ENCODE peak calls at places on chromosomes 7 and 10, in seven cellular contexts. One of them, this sample, is unnamed.

GRCh38 chr7:46387646-46388045 is 466.6 kb upstream of the IGFBP3 start:
- DNase-seq in astrocyte of the spinal cord: peak; percentile 27
- DNase-seq in cardiac fibroblast: peak; percentile 54
- DNase-seq in HCT116: no peak
- DNase-seq in fibroblast of the aortic adventitia: peak; percentile 66
- DNase-seq in psoas muscle: no peak
- DNase-seq in GM20000: no peak
- DNase-seq in this sample: no peak

GRCh38 chr10:21751341-21752310 is 217.6 kb downstream of the MLLT10 start:
- DNase-seq in HCT116: peak; percentile 44
- DNase-seq in psoas muscle: no peak
- DNase-seq in GM20000: no peak
- DNase-seq in cardiac fibroblast: no peak
- DNase-seq in fibroblast of the aortic adventitia: no peak
- DNase-seq in astrocyte of the spinal cord: no peak
- DNase-seq in this sample: no peak

GRCh38 chr7:45178241-45179225 is 20.9 kb downstream of the RAMP3 start:
- DNase-seq in fibroblast of the aortic adventitia: no peak
- DNase-seq in astrocyte of the spinal cord: no peak
- DNase-seq in cardiac fibroblast: no peak
- DNase-seq in psoas muscle: no peak
- DNase-seq in HCT116: peak; percentile 7
- DNase-seq in GM20000: no peak
- DNase-seq in this sample: no peak

GRCh38 chr10:12583891-12584595 is 234.7 kb downstream of the CAMK1D start:
- DNase-seq in cardiac fibroblast: no peak
- DNase-seq in psoas muscle: no peak
- DNase-seq in fibroblast of the aortic adventitia: no peak
- DNase-seq in HCT116: no peak
- DNase-seq in GM20000: no peak
- DNase-seq in astrocyte of the spinal cord: no peak
- DNase-seq in this sample: no peak

GRCh38 chr10:29588640-29589421 is 45.9 kb downstream of the SVIL start:
- DNase-seq in cardiac fibroblast: peak; percentile 50
- DNase-seq in HCT116: no peak
- DNase-seq in fibroblast of the aortic adventitia: peak; percentile 45
- DNase-seq in psoas muscle: peak; percentile 47
- DNase-seq in astrocyte of the spinal cord: peak; percentile 35
- DNase-seq in GM20000: no peak
- DNase-seq in this sample: no peak

GRCh38 chr10:14562615-14563214 is 212.0 kb downstream of the FAM107B start:
- DNase-seq in HCT116: no peak
- DNase-seq in cardiac fibroblast: no peak
- DNase-seq in GM20000: no peak
- DNase-seq in psoas muscle: no peak
- DNase-seq in fibroblast of the aortic adventitia: no peak
- DNase-seq in astrocyte of the spinal cord: no peak
- DNase-seq in this sample: no peak

GRCh38 chr7:36607741-36608140 is 116.6 kb downstream of the AOAH start:
- DNase-seq in astrocyte of the spinal cord: no peak
- DNase-seq in psoas muscle: no peak
- DNase-seq in cardiac fibroblast: no peak
- DNase-seq in HCT116: no peak
- DNase-seq in fibroblast of the aortic adventitia: no peak
- DNase-seq in GM20000: no peak
- DNase-seq in this sample: no peak

GRCh38 chr10:97522937-97523336 is 24.2 kb downstream of the UBTD1 start:
- DNase-seq in fibroblast of the aortic adventitia: no peak
- DNase-seq in HCT116: no peak
- DNase-seq in psoas muscle: no peak
- DNase-seq in astrocyte of the spinal cord: no peak
- DNase-seq in cardiac fibroblast: no peak
- DNase-seq in GM20000: no peak
- DNase-seq in this sample: no peak

GRCh38 chr7:278081-278480 is 11.9 kb upstream of the FOXL3 start:
- DNase-seq in psoas muscle: no peak
- DNase-seq in fibroblast of the aortic adventitia: no peak
- DNase-seq in GM20000: no peak
- DNase-seq in cardiac fibroblast: no peak
- DNase-seq in HCT116: no peak
- DNase-seq in astrocyte of the spinal cord: no peak
- DNase-seq in this sample: no peak

GRCh38 chr7:99975782-99976521 is at the start of gene AZGP1:
- DNase-seq in GM20000: no peak
- DNase-seq in cardiac fibroblast: peak; percentile 36
- DNase-seq in astrocyte of the spinal cord: no peak
- DNase-seq in fibroblast of the aortic adventitia: no peak
- DNase-seq in HCT116: no peak
- DNase-seq in psoas muscle: no peak
- DNase-seq in this sample: no peak

GRCh38 chr7:31890198-31890597 is 180.0 kb downstream of the PDE1C start:
- DNase-seq in fibroblast of the aortic adventitia: no peak
- DNase-seq in astrocyte of the spinal cord: no peak
- DNase-seq in GM20000: no peak
- DNase-seq in psoas muscle: no peak
- DNase-seq in HCT116: no peak
- DNase-seq in cardiac fibroblast: no peak
- DNase-seq in this sample: no peak

GRCh38 chr7:37732253-37732652 is 48.7 kb downstream of the GPR141 start:
- DNase-seq in astrocyte of the spinal cord: no peak
- DNase-seq in cardiac fibroblast: peak; percentile 3
- DNase-seq in HCT116: peak; percentile 6
- DNase-seq in fibroblast of the aortic adventitia: no peak
- DNase-seq in psoas muscle: peak; percentile 32
- DNase-seq in GM20000: peak; percentile 59
- DNase-seq in this sample: no peak
- TF ChIP-seq CTCF in astrocyte of the spinal cord: no peak
- TF ChIP-seq CTCF in cardiac fibroblast: no peak
- TF ChIP-seq CTCF in HCT116: peak; percentile 53
- TF ChIP-seq CTCF in fibroblast of the aortic adventitia: no peak
- TF ChIP-seq CTCF in psoas muscle: peak; percentile 18
- TF ChIP-seq CTCF in GM20000: peak; percentile 86
- TF ChIP-seq CTCF in this sample: no peak

GRCh38 chr10:60257767-60258428 is 131.8 kb downstream of the ANK3 start:
- DNase-seq in fibroblast of the aortic adventitia: no peak
- DNase-seq in GM20000: no peak
- DNase-seq in cardiac fibroblast: no peak
- DNase-seq in psoas muscle: no peak
- DNase-seq in astrocyte of the spinal cord: no peak
- DNase-seq in HCT116: no peak
- DNase-seq in this sample: no peak

GRCh38 chr10:60262647-60263126 is 127.0 kb downstream of the ANK3 start:
- DNase-seq in astrocyte of the spinal cord: no peak
- DNase-seq in GM20000: no peak
- DNase-seq in cardiac fibroblast: no peak
- DNase-seq in HCT116: no peak
- DNase-seq in psoas muscle: no peak
- DNase-seq in fibroblast of the aortic adventitia: no peak
- DNase-seq in this sample: no peak

GRCh38 chr10:60260321-60260720 is 129.4 kb downstream of the ANK3 start:
- DNase-seq in astrocyte of the spinal cord: no peak
- DNase-seq in cardiac fibroblast: no peak
- DNase-seq in HCT116: no peak
- DNase-seq in psoas muscle: no peak
- DNase-seq in fibroblast of the aortic adventitia: no peak
- DNase-seq in GM20000: no peak
- DNase-seq in this sample: no peak

GRCh38 chr10:60254776-60255175 is 134.9 kb downstream of the ANK3 start:
- DNase-seq in cardiac fibroblast: no peak
- DNase-seq in HCT116: no peak
- DNase-seq in fibroblast of the aortic adventitia: no peak
- DNase-seq in GM20000: no peak
- DNase-seq in astrocyte of the spinal cord: no peak
- DNase-seq in psoas muscle: no peak
- DNase-seq in this sample: no peak

GRCh38 chr10:60258429-60258797 is 131.3 kb downstream of the ANK3 start:
- DNase-seq in HCT116: no peak
- DNase-seq in fibroblast of the aortic adventitia: no peak
- DNase-seq in GM20000: no peak
- DNase-seq in astrocyte of the spinal cord: no peak
- DNase-seq in psoas muscle: no peak
- DNase-seq in cardiac fibroblast: no peak
- DNase-seq in this sample: no peak
- TF ChIP-seq CTCF in HCT116: no peak
- TF ChIP-seq CTCF in fibroblast of the aortic adventitia: no peak
- TF ChIP-seq CTCF in GM20000: no peak
- TF ChIP-seq CTCF in astrocyte of the spinal cord: no peak
- TF ChIP-seq CTCF in psoas muscle: no peak
- TF ChIP-seq CTCF in cardiac fibroblast: no peak
- TF ChIP-seq CTCF in this sample: no peak

DNA sequence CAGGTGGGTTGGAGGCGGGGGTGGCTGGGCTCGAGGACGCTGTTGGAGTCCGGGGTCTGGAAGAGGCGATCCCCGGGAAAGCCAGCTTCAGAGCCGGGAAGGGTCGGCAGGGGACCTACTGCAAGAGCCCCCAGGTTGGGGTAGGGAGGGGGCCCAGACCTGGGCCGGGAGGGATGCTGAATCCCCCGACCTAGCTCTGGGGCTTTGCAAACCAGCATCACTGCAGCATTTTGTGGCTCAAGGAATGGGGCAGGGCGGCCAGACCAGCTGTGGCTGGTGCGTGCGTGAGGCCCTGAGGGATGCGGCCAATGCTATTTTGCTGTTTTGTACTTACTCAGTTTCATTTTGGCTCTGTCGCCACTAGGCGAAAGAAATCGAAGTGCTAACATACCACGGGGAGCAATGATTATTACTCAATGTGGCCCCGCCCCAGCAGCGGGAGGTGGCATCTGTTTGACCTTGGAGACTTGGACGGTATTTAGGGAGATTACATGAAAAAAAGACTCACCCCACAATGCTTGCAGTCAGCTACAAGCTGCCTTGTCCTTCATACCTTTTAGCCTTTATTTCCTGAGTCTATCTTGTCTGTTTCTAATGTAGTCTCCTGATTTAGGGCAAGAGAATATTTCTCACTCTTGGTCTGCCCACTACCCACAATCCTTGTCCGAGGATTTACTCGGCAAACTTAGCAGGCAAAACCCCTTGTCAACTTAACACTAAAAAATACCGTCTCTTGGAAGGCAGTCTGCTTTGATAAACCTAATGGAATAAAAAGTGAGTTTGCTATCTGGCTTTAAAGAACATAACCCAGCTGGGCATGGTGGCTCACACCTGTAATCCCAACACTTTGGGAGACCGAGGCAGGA is 16.2 kb downstream of the HSPB1 start:
- DNase-seq in psoas muscle: peak; percentile 86
- DNase-seq in HCT116: no peak
- DNase-seq in cardiac fibroblast: peak; percentile 90
- DNase-seq in astrocyte of the spinal cord: peak; percentile 88
- DNase-seq in fibroblast of the aortic adventitia: peak; percentile 93
- DNase-seq in GM20000: peak; percentile 83
- DNase-seq in this sample: peak; percentile 86
- TF ChIP-seq CTCF in psoas muscle: peak; percentile 29
- TF ChIP-seq CTCF in HCT116: peak; percentile 31
- TF ChIP-seq CTCF in cardiac fibroblast: peak; percentile 36
- TF ChIP-seq CTCF in astrocyte of the spinal cord: peak; percentile 33
- TF ChIP-seq CTCF in fibroblast of the aortic adventitia: peak; percentile 47
- TF ChIP-seq CTCF in GM20000: no peak
- TF ChIP-seq CTCF in this sample: peak; percentile 24

GRCh38 chr7:71925663-71926062 is 486.5 kb downstream of the CALN1 start:
- DNase-seq in astrocyte of the spinal cord: no peak
- DNase-seq in cardiac fibroblast: no peak
- DNase-seq in psoas muscle: no peak
- DNase-seq in fibroblast of the aortic adventitia: no peak
- DNase-seq in GM20000: no peak
- DNase-seq in HCT116: no peak
- DNase-seq in this sample: no peak
- TF ChIP-seq CTCF in astrocyte of the spinal cord: no peak
- TF ChIP-seq CTCF in cardiac fibroblast: no peak
- TF ChIP-seq CTCF in psoas muscle: no peak
- TF ChIP-seq CTCF in fibroblast of the aortic adventitia: no peak
- TF ChIP-seq CTCF in GM20000: no peak
- TF ChIP-seq CTCF in HCT116: peak; percentile 11
- TF ChIP-seq CTCF in this sample: no peak

GRCh38 chr7:73839743-73840714 is 2.3 kb downstream of the METTL27 start:
- DNase-seq in cardiac fibroblast: no peak
- DNase-seq in HCT116: no peak
- DNase-seq in GM20000: no peak
- DNase-seq in astrocyte of the spinal cord: no peak
- DNase-seq in fibroblast of the aortic adventitia: no peak
- DNase-seq in psoas muscle: no peak
- DNase-seq in this sample: no peak
- TF ChIP-seq CTCF in cardiac fibroblast: no peak
- TF ChIP-seq CTCF in HCT116: peak; percentile 43
- TF ChIP-seq CTCF in GM20000: no peak
- TF ChIP-seq CTCF in astrocyte of the spinal cord: no peak
- TF ChIP-seq CTCF in fibroblast of the aortic adventitia: no peak
- TF ChIP-seq CTCF in psoas muscle: no peak
- TF ChIP-seq CTCF in this sample: no peak

DNA sequence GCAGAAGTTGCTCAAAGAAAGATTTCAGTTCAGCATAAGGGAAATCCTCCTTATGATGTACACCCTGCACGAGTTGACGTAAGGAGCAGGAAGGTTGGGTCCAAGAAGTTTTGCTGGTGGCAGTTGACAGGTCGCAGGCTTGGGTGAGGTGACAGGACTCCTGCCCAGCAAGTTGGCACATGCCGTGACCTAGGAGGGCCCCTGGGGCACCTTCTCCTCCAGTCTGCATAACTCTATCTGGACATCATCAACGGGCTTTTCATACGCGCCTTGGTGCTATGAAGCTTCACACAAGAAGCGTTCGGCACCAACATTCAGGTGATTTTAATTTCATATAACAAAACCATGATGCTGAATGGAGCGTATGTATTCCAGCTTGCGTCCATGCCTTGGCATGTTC is 651.7 kb upstream of the FOXK1 start:
- DNase-seq in GM20000: no peak
- DNase-seq in fibroblast of the aortic adventitia: no peak
- DNase-seq in cardiac fibroblast: no peak
- DNase-seq in HCT116: no peak
- DNase-seq in psoas muscle: no peak
- DNase-seq in astrocyte of the spinal cord: no peak
- DNase-seq in this sample: no peak
- TF ChIP-seq CTCF in GM20000: no peak
- TF ChIP-seq CTCF in fibroblast of the aortic adventitia: no peak
- TF ChIP-seq CTCF in cardiac fibroblast: no peak
- TF ChIP-seq CTCF in HCT116: no peak
- TF ChIP-seq CTCF in psoas muscle: no peak
- TF ChIP-seq CTCF in astrocyte of the spinal cord: no peak
- TF ChIP-seq CTCF in this sample: no peak

GRCh38 chr7:95840953-95841950 is 68.9 kb downstream of the DYNC1I1 start:
- DNase-seq in GM20000: peak; percentile 28
- DNase-seq in fibroblast of the aortic adventitia: no peak
- DNase-seq in psoas muscle: no peak
- DNase-seq in cardiac fibroblast: peak; percentile 5
- DNase-seq in HCT116: peak; percentile 8
- DNase-seq in astrocyte of the spinal cord: no peak
- DNase-seq in this sample: no peak
- TF ChIP-seq CTCF in GM20000: peak; percentile 14
- TF ChIP-seq CTCF in fibroblast of the aortic adventitia: peak; percentile 30
- TF ChIP-seq CTCF in psoas muscle: no peak
- TF ChIP-seq CTCF in cardiac fibroblast: peak; percentile 40
- TF ChIP-seq CTCF in HCT116: peak; percentile 64
- TF ChIP-seq CTCF in astrocyte of the spinal cord: no peak
- TF ChIP-seq CTCF in this sample: peak; percentile 11